ENCODE peak calls at places on chromosomes 1 and 21, in eight cellular contexts. One of them, this sample, is unnamed.

GRCh38 chr1:197696372-197696771 is 78.9 kb downstream of the DENND1B start:
- DNase-seq in amniotic stem cell: no peak
- DNase-seq in CD4-positive, alpha-beta T cell: no peak
- DNase-seq in KBM-7: no peak
- DNase-seq in C1 segment of cervical spinal cord: no peak
- DNase-seq in AG20443: no peak
- DNase-seq in T-cell: no peak
- DNase-seq in dorsolateral prefrontal cortex: no peak
- DNase-seq in this sample: peak

GRCh38 chr1:70221241-70222077 is at the start of gene SRSF11:
- DNase-seq in amniotic stem cell: peak
- DNase-seq in CD4-positive, alpha-beta T cell: peak
- DNase-seq in KBM-7: peak
- DNase-seq in C1 segment of cervical spinal cord: peak
- DNase-seq in AG20443: peak
- DNase-seq in T-cell: peak
- DNase-seq in dorsolateral prefrontal cortex: peak
- DNase-seq in this sample: peak

GRCh38 chr1:70008658-70009057 is 196.7 kb downstream of the LRRC40 start:
- DNase-seq in amniotic stem cell: no peak
- DNase-seq in CD4-positive, alpha-beta T cell: no peak
- DNase-seq in KBM-7: no peak
- DNase-seq in C1 segment of cervical spinal cord: no peak
- DNase-seq in AG20443: no peak
- DNase-seq in T-cell: no peak
- DNase-seq in dorsolateral prefrontal cortex: no peak
- DNase-seq in this sample: peak

GRCh38 chr1:72111662-72112061 is 170.7 kb downstream of the NEGR1 start:
- DNase-seq in amniotic stem cell: no peak
- DNase-seq in CD4-positive, alpha-beta T cell: no peak
- DNase-seq in KBM-7: peak
- DNase-seq in C1 segment of cervical spinal cord: no peak
- DNase-seq in AG20443: no peak
- DNase-seq in T-cell: no peak
- DNase-seq in dorsolateral prefrontal cortex: no peak
- DNase-seq in this sample: no peak

GRCh38 chr1:207890136-207890738 is 20.7 kb downstream of the CD34 start:
- DNase-seq in amniotic stem cell: no peak
- DNase-seq in CD4-positive, alpha-beta T cell: no peak
- DNase-seq in KBM-7: peak
- DNase-seq in C1 segment of cervical spinal cord: no peak
- DNase-seq in AG20443: peak
- DNase-seq in T-cell: no peak
- DNase-seq in dorsolateral prefrontal cortex: no peak
- DNase-seq in this sample: peak

GRCh38 chr1:217889401-217889800 is 258.3 kb downstream of the SPATA17 start:
- DNase-seq in amniotic stem cell: no peak
- DNase-seq in CD4-positive, alpha-beta T cell: no peak
- DNase-seq in KBM-7: no peak
- DNase-seq in C1 segment of cervical spinal cord: no peak
- DNase-seq in AG20443: no peak
- DNase-seq in T-cell: no peak
- DNase-seq in dorsolateral prefrontal cortex: no peak
- DNase-seq in this sample: peak

GRCh38 chr1:207398986-207399385 is 55.1 kb upstream of the CR2 start:
- DNase-seq in amniotic stem cell: no peak
- DNase-seq in CD4-positive, alpha-beta T cell: no peak
- DNase-seq in KBM-7: no peak
- DNase-seq in C1 segment of cervical spinal cord: no peak
- DNase-seq in AG20443: no peak
- DNase-seq in T-cell: no peak
- DNase-seq in dorsolateral prefrontal cortex: peak
- DNase-seq in this sample: no peak

GRCh38 chr1:229203030-229203751 is 67.7 kb upstream of the RAB4A start:
- DNase-seq in amniotic stem cell: no peak
- DNase-seq in CD4-positive, alpha-beta T cell: no peak
- DNase-seq in KBM-7: no peak
- DNase-seq in C1 segment of cervical spinal cord: no peak
- DNase-seq in AG20443: no peak
- DNase-seq in T-cell: no peak
- DNase-seq in dorsolateral prefrontal cortex: no peak
- DNase-seq in this sample: peak

GRCh38 chr1:208068441-208068840 is 157.5 kb upstream of the CD34 start:
- DNase-seq in amniotic stem cell: no peak
- DNase-seq in CD4-positive, alpha-beta T cell: no peak
- DNase-seq in KBM-7: no peak
- DNase-seq in C1 segment of cervical spinal cord: no peak
- DNase-seq in AG20443: no peak
- DNase-seq in T-cell: no peak
- DNase-seq in dorsolateral prefrontal cortex: no peak
- DNase-seq in this sample: no peak

GRCh38 chr21:30979054-30979453 is 59.2 kb downstream of the KRTAP19-8 start:
- DNase-seq in amniotic stem cell: no peak
- DNase-seq in CD4-positive, alpha-beta T cell: no peak
- DNase-seq in KBM-7: no peak
- DNase-seq in C1 segment of cervical spinal cord: no peak
- DNase-seq in AG20443: no peak
- DNase-seq in T-cell: no peak
- DNase-seq in dorsolateral prefrontal cortex: no peak
- DNase-seq in this sample: no peak

GRCh38 chr1:108878678-108879077 is 1.9 kb downstream of the GPSM2 start:
- DNase-seq in amniotic stem cell: no peak
- DNase-seq in CD4-positive, alpha-beta T cell: no peak
- DNase-seq in KBM-7: no peak
- DNase-seq in C1 segment of cervical spinal cord: no peak
- DNase-seq in AG20443: no peak
- DNase-seq in T-cell: no peak
- DNase-seq in dorsolateral prefrontal cortex: no peak
- DNase-seq in this sample: no peak

GRCh38 chr1:153532161-153532560 is 3.6 kb downstream of the S100A6 start:
- DNase-seq in amniotic stem cell: no peak
- DNase-seq in CD4-positive, alpha-beta T cell: no peak
- DNase-seq in KBM-7: no peak
- DNase-seq in C1 segment of cervical spinal cord: no peak
- DNase-seq in AG20443: no peak
- DNase-seq in T-cell: peak
- DNase-seq in dorsolateral prefrontal cortex: no peak
- DNase-seq in this sample: peak

GRCh38 chr1:30023300-30024022 is 699.9 kb downstream of the MATN1 start:
- DNase-seq in amniotic stem cell: no peak
- DNase-seq in CD4-positive, alpha-beta T cell: no peak
- DNase-seq in KBM-7: no peak
- DNase-seq in C1 segment of cervical spinal cord: no peak
- DNase-seq in AG20443: no peak
- DNase-seq in T-cell: no peak
- DNase-seq in dorsolateral prefrontal cortex: no peak
- DNase-seq in this sample: no peak

GRCh38 chr1:76682152-76682551 is 185.1 kb upstream of the ST6GALNAC5 start:
- DNase-seq in amniotic stem cell: no peak
- DNase-seq in CD4-positive, alpha-beta T cell: no peak
- DNase-seq in KBM-7: no peak
- DNase-seq in C1 segment of cervical spinal cord: no peak
- DNase-seq in AG20443: no peak
- DNase-seq in T-cell: no peak
- DNase-seq in dorsolateral prefrontal cortex: no peak
- DNase-seq in this sample: no peak

GRCh38 chr1:193270996-193271395 is 84.6 kb upstream of the B3GALT2 start:
- DNase-seq in amniotic stem cell: no peak
- DNase-seq in CD4-positive, alpha-beta T cell: no peak
- DNase-seq in KBM-7: no peak
- DNase-seq in C1 segment of cervical spinal cord: no peak
- DNase-seq in AG20443: no peak
- DNase-seq in T-cell: no peak
- DNase-seq in dorsolateral prefrontal cortex: no peak
- DNase-seq in this sample: peak

GRCh38 chr1:77378723-77379533 is 97.1 kb downstream of the AK5 start:
- DNase-seq in amniotic stem cell: no peak
- DNase-seq in CD4-positive, alpha-beta T cell: no peak
- DNase-seq in KBM-7: peak
- DNase-seq in C1 segment of cervical spinal cord: no peak
- DNase-seq in AG20443: no peak
- DNase-seq in T-cell: no peak
- DNase-seq in dorsolateral prefrontal cortex: no peak
- DNase-seq in this sample: peak

GRCh38 chr21:34078915-34079314 is 5.5 kb downstream of the MRPS6 start:
- DNase-seq in amniotic stem cell: no peak
- DNase-seq in CD4-positive, alpha-beta T cell: no peak
- DNase-seq in KBM-7: no peak
- DNase-seq in C1 segment of cervical spinal cord: no peak
- DNase-seq in AG20443: no peak
- DNase-seq in T-cell: no peak
- DNase-seq in dorsolateral prefrontal cortex: no peak
- DNase-seq in this sample: peak

GRCh38 chr1:209870151-209870831 is 42.5 kb downstream of the UTP25 start:
- DNase-seq in amniotic stem cell: no peak
- DNase-seq in CD4-positive, alpha-beta T cell: no peak
- DNase-seq in KBM-7: no peak
- DNase-seq in C1 segment of cervical spinal cord: no peak
- DNase-seq in AG20443: no peak
- DNase-seq in T-cell: no peak
- DNase-seq in dorsolateral prefrontal cortex: no peak
- DNase-seq in this sample: no peak

GRCh38 chr1:180623579-180624347 is 8.1 kb upstream of the XPR1 start:
- DNase-seq in amniotic stem cell: no peak
- DNase-seq in CD4-positive, alpha-beta T cell: no peak
- DNase-seq in KBM-7: no peak
- DNase-seq in C1 segment of cervical spinal cord: no peak
- DNase-seq in AG20443: peak
- DNase-seq in T-cell: no peak
- DNase-seq in dorsolateral prefrontal cortex: no peak
- DNase-seq in this sample: peak

GRCh38 chr1:91846007-91846620 is 39.8 kb downstream of the TGFBR3 start:
- DNase-seq in amniotic stem cell: no peak
- DNase-seq in CD4-positive, alpha-beta T cell: no peak
- DNase-seq in KBM-7: peak
- DNase-seq in C1 segment of cervical spinal cord: no peak
- DNase-seq in AG20443: peak
- DNase-seq in T-cell: no peak
- DNase-seq in dorsolateral prefrontal cortex: no peak
- DNase-seq in this sample: no peak

GRCh38 chr1:206949208-206949607 is 2.9 kb upstream of the PIGR start:
- DNase-seq in amniotic stem cell: no peak
- DNase-seq in CD4-positive, alpha-beta T cell: no peak
- DNase-seq in KBM-7: no peak
- DNase-seq in C1 segment of cervical spinal cord: no peak
- DNase-seq in AG20443: no peak
- DNase-seq in T-cell: no peak
- DNase-seq in dorsolateral prefrontal cortex: no peak
- DNase-seq in this sample: no peak

GRCh38 chr1:247962911-247963588 is 2.0 kb upstream of the OR2AK2 start:
- DNase-seq in amniotic stem cell: no peak
- DNase-seq in CD4-positive, alpha-beta T cell: no peak
- DNase-seq in KBM-7: peak
- DNase-seq in C1 segment of cervical spinal cord: no peak
- DNase-seq in AG20443: no peak
- DNase-seq in T-cell: no peak
- DNase-seq in dorsolateral prefrontal cortex: no peak
- DNase-seq in this sample: no peak

GRCh38 chr21:37263827-37264226 is 3.3 kb downstream of the VPS26C start:
- DNase-seq in amniotic stem cell: no peak
- DNase-seq in CD4-positive, alpha-beta T cell: no peak
- DNase-seq in KBM-7: no peak
- DNase-seq in C1 segment of cervical spinal cord: no peak
- DNase-seq in AG20443: peak
- DNase-seq in T-cell: no peak
- DNase-seq in dorsolateral prefrontal cortex: no peak
- DNase-seq in this sample: peak

GRCh38 chr21:36183144-36183795 is 26.6 kb downstream of the DOP1B start:
- DNase-seq in amniotic stem cell: no peak
- DNase-seq in CD4-positive, alpha-beta T cell: no peak
- DNase-seq in KBM-7: no peak
- DNase-seq in C1 segment of cervical spinal cord: no peak
- DNase-seq in AG20443: no peak
- DNase-seq in T-cell: no peak
- DNase-seq in dorsolateral prefrontal cortex: no peak
- DNase-seq in this sample: no peak

GRCh38 chr1:57064379-57064778 is 98.6 kb upstream of the C8B start:
- DNase-seq in amniotic stem cell: no peak
- DNase-seq in CD4-positive, alpha-beta T cell: no peak
- DNase-seq in KBM-7: no peak
- DNase-seq in C1 segment of cervical spinal cord: no peak
- DNase-seq in AG20443: no peak
- DNase-seq in T-cell: no peak
- DNase-seq in dorsolateral prefrontal cortex: no peak
- DNase-seq in this sample: no peak

GRCh38 chr21:45455321-45456013 is 50.5 kb downstream of the COL18A1 start:
- DNase-seq in amniotic stem cell: no peak
- DNase-seq in CD4-positive, alpha-beta T cell: no peak
- DNase-seq in KBM-7: no peak
- DNase-seq in C1 segment of cervical spinal cord: no peak
- DNase-seq in AG20443: peak
- DNase-seq in T-cell: no peak
- DNase-seq in dorsolateral prefrontal cortex: no peak
- DNase-seq in this sample: peak

GRCh38 chr1:33182452-33182851 is 609 bp upstream of the TRIM62 start:
- DNase-seq in amniotic stem cell: no peak
- DNase-seq in CD4-positive, alpha-beta T cell: no peak
- DNase-seq in KBM-7: peak
- DNase-seq in C1 segment of cervical spinal cord: no peak
- DNase-seq in AG20443: peak
- DNase-seq in T-cell: no peak
- DNase-seq in dorsolateral prefrontal cortex: no peak
- DNase-seq in this sample: no peak

GRCh38 chr1:22741118-22741517 is 30.5 kb downstream of the EPHB2 start:
- DNase-seq in amniotic stem cell: no peak
- DNase-seq in CD4-positive, alpha-beta T cell: no peak
- DNase-seq in KBM-7: no peak
- DNase-seq in C1 segment of cervical spinal cord: no peak
- DNase-seq in AG20443: no peak
- DNase-seq in T-cell: no peak
- DNase-seq in dorsolateral prefrontal cortex: no peak
- DNase-seq in this sample: no peak

GRCh38 chr1:47232187-47232874 is at the start of gene TAL1:
- DNase-seq in amniotic stem cell: no peak
- DNase-seq in CD4-positive, alpha-beta T cell: no peak
- DNase-seq in KBM-7: peak
- DNase-seq in C1 segment of cervical spinal cord: no peak
- DNase-seq in AG20443: peak
- DNase-seq in T-cell: no peak
- DNase-seq in dorsolateral prefrontal cortex: peak
- DNase-seq in this sample: no peak

GRCh38 chr1:187680823-187681222 is 852.1 kb downstream of the PLA2G4A start:
- DNase-seq in amniotic stem cell: no peak
- DNase-seq in CD4-positive, alpha-beta T cell: no peak
- DNase-seq in KBM-7: no peak
- DNase-seq in C1 segment of cervical spinal cord: no peak
- DNase-seq in AG20443: no peak
- DNase-seq in T-cell: no peak
- DNase-seq in dorsolateral prefrontal cortex: no peak
- DNase-seq in this sample: peak

GRCh38 chr1:56397409-56397808 is 182.0 kb downstream of the PLPP3 start:
- DNase-seq in amniotic stem cell: no peak
- DNase-seq in CD4-positive, alpha-beta T cell: no peak
- DNase-seq in KBM-7: no peak
- DNase-seq in C1 segment of cervical spinal cord: no peak
- DNase-seq in AG20443: peak
- DNase-seq in T-cell: no peak
- DNase-seq in dorsolateral prefrontal cortex: no peak
- DNase-seq in this sample: no peak

GRCh38 chr1:225881081-225882007 is 836 bp downstream of the TMEM63A start:
- DNase-seq in amniotic stem cell: no peak
- DNase-seq in CD4-positive, alpha-beta T cell: peak
- DNase-seq in KBM-7: peak
- DNase-seq in C1 segment of cervical spinal cord: no peak
- DNase-seq in AG20443: peak
- DNase-seq in T-cell: peak
- DNase-seq in dorsolateral prefrontal cortex: no peak
- DNase-seq in this sample: peak

This sample was measured in kidney tubule cell.